ENCODE peak calls at places on chromosomes 2 and 18, in seven cellular contexts. O, S, B, F, G, Y and K are unnamed samples. For H3K4me1, the result is how much of the 10 kb centered on the place peaks cover.

GRCh38 chr2:233025706-233026105 is 6.8 kb upstream of the NEU2 start:
- DNase-seq in O (no peak), S (no peak), B (peak), F (no peak), G (no peak), Y (no peak), K (no peak)

GRCh38 chr2:12967804-12968203 is 251.1 kb downstream of the TRIB2 start:
- DNase-seq in O (no peak), S (no peak), B (no peak), F (no peak), G (no peak), Y (no peak), K (no peak)

GRCh38 chr2:19762142-19762541 is 139.6 kb downstream of the TTC32 start:
- DNase-seq in O (no peak), S (no peak), B (peak), F (no peak), G (no peak), Y (no peak), K (no peak)

GRCh38 chr2:70890469-70891065 is 45.1 kb upstream of the ATP6V1B1 start:
- DNase-seq in O (no peak), S (no peak), B (no peak), F (no peak), G (no peak), Y (no peak), K (no peak)

GRCh38 chr18:77016936-77017335 is 115.6 kb downstream of the MBP start:
- DNase-seq in O (peak), S (peak), B (no peak), F (no peak), G (no peak), Y (no peak), K (no peak)

GRCh38 chr18:57959278-57959677 is 84.7 kb upstream of the NEDD4L start:
- DNase-seq in O (peak), S (no peak), B (peak), F (peak), G (peak), Y (no peak), K (no peak)

GRCh38 chr2:182672471-182673165 is 43.4 kb upstream of the DNAJC10 start:
- DNase-seq in O (no peak), S (no peak), B (peak), F (no peak), G (no peak), Y (no peak), K (no peak)

GRCh38 chr2:6917071-6917760 is at the start of gene RNF144A:
- DNase-seq in O (peak), S (peak), B (peak), F (peak), G (peak), Y (peak), K (peak)

GRCh38 chr2:131152065-131152464 is 46.9 kb downstream of the PLEKHB2 start:
- DNase-seq in O (no peak), S (no peak), B (no peak), F (no peak), G (no peak), Y (no peak), K (no peak)

GRCh38 chr2:42035241-42035640 is 12.6 kb upstream of the PKDCC start:
- DNase-seq in O (no peak), S (no peak), B (no peak), F (no peak), G (no peak), Y (no peak), K (no peak)

GRCh38 chr2:182259629-182260150 is 167.1 kb downstream of the PDE1A start:
- DNase-seq in O (no peak), S (no peak), B (peak), F (no peak), G (no peak), Y (no peak), K (no peak)

GRCh38 chr2:73594241-73594640 is 48.0 kb downstream of the NAT8 start:
- DNase-seq in O (no peak), S (no peak), B (no peak), F (no peak), G (no peak), Y (no peak), K (no peak)

GRCh38 chr2:42812899-42813479 is 20.6 kb upstream of the HAAO start:
- DNase-seq in O (no peak), S (peak), B (peak), F (no peak), G (no peak), Y (no peak), K (no peak)

GRCh38 chr2:69565431-69565839 is 78.1 kb downstream of the AAK1 start:
- DNase-seq in O (peak), S (no peak), B (peak), F (peak), G (peak), Y (peak), K (peak)

GRCh38 chr18:22829781-22830180 is 103.3 kb upstream of the RBBP8 start:
- DNase-seq in O (no peak), S (no peak), B (no peak), F (no peak), G (no peak), Y (no peak), K (no peak)

GRCh38 chr18:22827741-22828140 is 105.4 kb upstream of the RBBP8 start:
- DNase-seq in O (no peak), S (no peak), B (no peak), F (no peak), G (no peak), Y (no peak), K (no peak)

GRCh38 chr18:22826726-22827125 is 106.4 kb upstream of the RBBP8 start:
- DNase-seq in O (no peak), S (no peak), B (peak), F (no peak), G (no peak), Y (no peak), K (no peak)

GRCh38 chr18:22827216-22827615 is 105.9 kb upstream of the RBBP8 start:
- DNase-seq in O (no peak), S (no peak), B (peak), F (no peak), G (no peak), Y (no peak), K (no peak)

DNA sequence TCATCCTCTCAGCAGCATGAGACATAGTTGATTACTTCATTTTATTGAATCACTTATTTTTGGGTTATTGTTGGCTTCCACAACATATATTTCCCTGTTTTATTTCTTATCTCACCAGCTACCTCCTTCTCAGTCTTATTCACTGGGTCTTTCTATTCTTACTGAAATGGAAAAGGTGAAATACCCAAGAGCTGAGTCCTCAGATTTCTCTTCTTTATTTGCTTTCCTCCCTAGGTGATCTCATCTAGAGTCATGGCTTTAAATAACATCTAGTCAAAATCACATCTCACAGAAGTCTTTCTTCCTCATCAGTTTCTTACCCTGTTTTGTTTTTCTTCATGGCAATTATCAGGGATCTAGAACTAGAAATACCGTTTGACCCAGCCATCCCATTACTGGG is 105.0 kb upstream of the RBBP8 start:
- DNase-seq in O (no peak), S (no peak), B (no peak), F (no peak), G (no peak), Y (no peak), K (no peak)
- H3K4me1 ChIP-seq in O (under half), S (under half), B (under half), F (under half), G (under half), Y (under half), K (under half)

DNA sequence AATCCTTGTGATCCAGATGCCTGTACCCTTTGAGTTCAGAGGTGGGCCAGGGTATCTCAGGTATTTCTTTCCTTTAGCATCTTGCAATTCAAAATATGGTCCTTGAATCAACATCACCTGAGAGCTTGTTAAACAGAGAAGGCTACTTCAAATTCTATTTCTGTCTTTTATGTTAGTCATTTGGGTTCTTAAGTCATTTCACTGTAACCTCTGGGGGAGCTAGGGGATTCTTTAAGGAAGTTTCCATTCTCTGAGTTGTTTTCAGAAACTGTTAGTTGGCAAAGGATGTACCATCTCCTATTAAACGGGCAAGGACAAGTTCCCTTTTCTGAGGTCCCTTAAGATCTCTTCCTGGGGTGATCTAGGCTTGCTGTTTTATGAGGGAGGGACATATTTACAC is 16.6 kb downstream of the CFLAR start:
- DNase-seq in O (no peak), S (no peak), B (no peak), F (no peak), G (no peak), Y (no peak), K (no peak)
- H3K4me1 ChIP-seq in O (under half), S (half or more), B (under half), F (under half), G (under half), Y (under half), K (half or more)

GRCh38 chr2:120892967-120893667 is 157.4 kb downstream of the GLI2 start:
- DNase-seq in O (no peak), S (no peak), B (peak), F (no peak), G (peak), Y (no peak), K (no peak)

GRCh38 chr2:120896126-120896525 is 160.5 kb downstream of the GLI2 start:
- DNase-seq in O (no peak), S (no peak), B (no peak), F (no peak), G (no peak), Y (no peak), K (no peak)

GRCh38 chr2:120893874-120894584 is 158.4 kb downstream of the GLI2 start:
- DNase-seq in O (no peak), S (no peak), B (no peak), F (no peak), G (peak), Y (no peak), K (no peak)

GRCh38 chr2:120896904-120897303 is 161.2 kb downstream of the GLI2 start:
- DNase-seq in O (no peak), S (no peak), B (no peak), F (no peak), G (no peak), Y (no peak), K (no peak)

DNA sequence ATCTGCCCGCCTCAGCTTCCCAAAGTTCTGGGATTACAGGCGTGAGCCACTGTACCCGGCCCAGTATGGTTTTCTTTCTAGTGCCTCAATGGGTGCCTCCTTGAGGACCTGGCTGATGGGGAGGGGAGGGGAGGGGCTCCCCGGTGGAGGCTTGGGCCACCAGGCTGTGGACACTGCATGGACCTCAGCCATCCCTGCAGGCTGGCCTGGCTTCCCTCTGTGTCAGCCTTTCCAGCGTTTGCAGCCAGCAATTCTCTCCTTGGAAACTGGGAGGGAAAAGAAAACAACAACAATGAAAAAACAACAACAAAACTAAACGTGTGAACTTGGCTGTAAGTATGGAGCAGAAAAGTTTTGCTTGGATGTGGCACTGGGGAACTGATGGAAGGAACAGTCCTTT is 159.3 kb downstream of the GLI2 start:
- DNase-seq in O (no peak), S (no peak), B (no peak), F (no peak), G (no peak), Y (no peak), K (no peak)
- H3K4me1 ChIP-seq in O (under half), S (under half), B (under half), F (under half), G (half or more), Y (under half), K (under half)

GRCh38 chr2:16622399-16622968 is 43.1 kb downstream of the CYRIA start:
- DNase-seq in O (no peak), S (no peak), B (peak), F (no peak), G (no peak), Y (no peak), K (no peak)

GRCh38 chr2:16619576-16620245 is 45.9 kb downstream of the CYRIA start:
- DNase-seq in O (no peak), S (no peak), B (no peak), F (no peak), G (no peak), Y (no peak), K (no peak)

GRCh38 chr2:16623046-16623445 is 42.6 kb downstream of the CYRIA start:
- DNase-seq in O (no peak), S (no peak), B (peak), F (no peak), G (no peak), Y (no peak), K (no peak)

GRCh38 chr2:16620590-16620989 is 45.0 kb downstream of the CYRIA start:
- DNase-seq in O (no peak), S (no peak), B (no peak), F (no peak), G (no peak), Y (no peak), K (no peak)

DNA sequence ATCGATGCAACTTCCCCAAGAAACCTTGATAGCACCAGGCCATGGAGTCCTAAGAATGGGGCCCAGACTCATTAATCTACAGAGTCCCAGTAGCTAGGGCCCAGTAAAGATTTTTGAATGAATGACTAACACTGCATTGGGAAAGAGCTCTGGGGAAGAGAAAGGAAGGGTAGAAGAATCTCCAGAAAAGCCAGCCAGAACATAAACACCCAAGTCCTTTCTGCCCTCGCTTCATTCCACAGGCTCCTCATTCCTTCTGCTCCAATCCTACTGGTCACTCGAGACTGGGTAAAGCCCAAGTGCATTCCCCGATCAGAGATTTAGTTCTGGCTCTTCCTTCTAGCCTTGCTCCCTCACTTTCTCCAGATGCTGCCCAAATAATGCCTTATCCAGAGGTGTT is 44.3 kb downstream of the CYRIA start:
- DNase-seq in O (no peak), S (no peak), B (peak), F (no peak), G (no peak), Y (no peak), K (no peak)
- H3K4me1 ChIP-seq in O (under half), S (under half), B (under half), F (under half), G (under half), Y (under half), K (under half)

GRCh38 chr2:238409341-238410200 is 17.2 kb upstream of the ASB1 start:
- DNase-seq in O (no peak), S (no peak), B (no peak), F (no peak), G (peak), Y (no peak), K (no peak)
- H3K4me1 ChIP-seq in O (under half), S (under half), B (under half), F (under half), G (under half), Y (under half), K (under half)

DNA sequence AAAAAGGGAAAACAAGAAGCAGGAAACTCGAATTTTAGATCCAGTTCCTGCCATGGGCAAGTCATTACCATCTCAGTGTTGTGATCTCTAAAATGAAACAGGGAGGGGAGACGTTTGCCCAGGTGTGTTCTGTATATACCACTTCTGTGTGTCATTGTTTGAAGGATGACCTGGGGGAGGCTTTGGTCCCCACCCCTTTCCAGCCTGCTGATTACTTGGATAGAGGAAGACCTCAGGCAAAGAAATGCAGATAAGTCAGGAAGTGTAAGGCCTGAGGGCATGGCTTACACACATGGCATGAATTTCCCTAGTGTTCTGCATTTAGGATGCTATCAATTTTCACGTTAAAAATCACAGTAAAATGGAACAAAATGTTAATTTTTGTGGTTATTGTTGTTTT is 205.3 kb upstream of the CXCR4 start:
- DNase-seq in O (no peak), S (no peak), B (no peak), F (no peak), G (no peak), Y (no peak), K (no peak)
- H3K4me1 ChIP-seq in O (under half), S (under half), B (under half), F (under half), G (under half), Y (under half), K (under half)

GRCh38 chr2:230224458-230224857 is 1.1 kb upstream of the SP140 start:
- DNase-seq in O (no peak), S (no peak), B (no peak), F (no peak), G (no peak), Y (no peak), K (no peak)
- H3K4me1 ChIP-seq in O (under half), S (under half), B (under half), F (under half), G (under half), Y (under half), K (under half)

GRCh38 chr2:216601632-216602409 is 31.4 kb upstream of the IGFBP2 start:
- DNase-seq in O (no peak), S (no peak), B (no peak), F (no peak), G (no peak), Y (no peak), K (no peak)

GRCh38 chr2:216594081-216594480 is 39.1 kb upstream of the IGFBP2 start:
- DNase-seq in O (no peak), S (no peak), B (no peak), F (no peak), G (no peak), Y (no peak), K (no peak)

GRCh38 chr2:216591480-216591879 is 41.7 kb upstream of the IGFBP2 start:
- DNase-seq in O (no peak), S (no peak), B (no peak), F (no peak), G (no peak), Y (no peak), K (no peak)

GRCh38 chr2:216596986-216597509 is 36.2 kb upstream of the IGFBP2 start:
- DNase-seq in O (no peak), S (no peak), B (peak), F (no peak), G (no peak), Y (no peak), K (no peak)

DNA sequence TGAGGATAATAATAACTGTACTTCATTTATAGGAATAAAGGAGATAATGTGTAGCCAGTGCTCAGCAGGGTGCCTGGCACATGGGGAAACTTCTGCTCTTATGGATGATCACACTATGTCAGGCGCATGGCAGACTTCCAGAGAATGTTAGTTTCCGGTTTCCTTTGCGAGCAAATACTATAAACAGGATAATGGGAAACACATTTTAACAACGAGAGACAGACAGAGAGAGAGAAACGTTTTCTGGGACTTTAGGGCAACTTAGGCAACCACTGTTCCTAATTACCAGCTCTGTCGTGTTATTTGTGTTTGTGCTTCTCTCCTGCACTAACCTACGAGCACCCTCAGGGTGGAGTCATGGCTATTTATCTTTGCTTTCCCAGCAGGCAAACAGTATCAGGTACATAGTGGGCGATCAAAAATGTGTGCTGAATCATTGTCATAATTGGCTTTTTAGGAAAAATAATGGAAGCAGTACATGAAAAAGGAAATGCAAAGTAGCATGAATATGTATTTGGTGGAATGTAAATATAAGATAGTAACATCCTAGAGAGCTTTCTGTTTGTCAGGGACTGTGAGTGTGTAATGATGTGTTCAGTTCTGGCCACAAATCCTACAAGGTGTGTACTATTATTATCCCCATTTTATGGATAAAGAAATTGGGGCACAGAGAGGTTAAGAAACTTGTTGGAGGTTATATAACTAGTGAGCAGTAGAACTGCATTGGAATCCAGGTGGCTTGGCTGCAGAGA is 36.8 kb upstream of the IGFBP2 start:
- DNase-seq in O (no peak), S (peak), B (peak), F (no peak), G (no peak), Y (peak), K (peak)
- H3K4me1 ChIP-seq in O (under half), S (under half), B (under half), F (under half), G (under half), Y (under half), K (under half)